ENCODE peak calls at places on chromosomes 6 and 20, in six cellular contexts. One of them, this sample, is unnamed.

GRCh38 chr20:35561268-35561667 is 19.4 kb downstream of the ERGIC3 start:
- DNase-seq in Daoy: peak
- DNase-seq in Ammon's horn: peak
- DNase-seq in anterior cingulate cortex: no peak
- DNase-seq in NCI-H1417: peak
- DNase-seq in iPS-NIHi11: peak
- DNase-seq in this sample: peak

GRCh38 chr6:13120483-13121482 is 207.6 kb downstream of the TBC1D7 start:
- DNase-seq in Daoy: no peak
- DNase-seq in Ammon's horn: no peak
- DNase-seq in anterior cingulate cortex: no peak
- DNase-seq in NCI-H1417: no peak
- DNase-seq in iPS-NIHi11: peak
- DNase-seq in this sample: no peak

GRCh38 chr6:95581073-95581472 is 3.7 kb downstream of the MANEA start:
- DNase-seq in Daoy: no peak
- DNase-seq in Ammon's horn: no peak
- DNase-seq in anterior cingulate cortex: no peak
- DNase-seq in NCI-H1417: no peak
- DNase-seq in iPS-NIHi11: no peak
- DNase-seq in this sample: no peak

GRCh38 chr20:23151885-23152284 is 65.8 kb upstream of the CD93 start:
- DNase-seq in Daoy: no peak
- DNase-seq in Ammon's horn: no peak
- DNase-seq in anterior cingulate cortex: no peak
- DNase-seq in NCI-H1417: no peak
- DNase-seq in iPS-NIHi11: no peak
- DNase-seq in this sample: peak

GRCh38 chr20:1105599-1106194 is 12.7 kb upstream of the PSMF1 start:
- DNase-seq in Daoy: no peak
- DNase-seq in Ammon's horn: no peak
- DNase-seq in anterior cingulate cortex: no peak
- DNase-seq in NCI-H1417: no peak
- DNase-seq in iPS-NIHi11: no peak
- DNase-seq in this sample: no peak

GRCh38 chr6:43070028-43070632 is 6.0 kb upstream of the PTK7 start:
- DNase-seq in Daoy: peak
- DNase-seq in Ammon's horn: no peak
- DNase-seq in anterior cingulate cortex: no peak
- DNase-seq in NCI-H1417: peak
- DNase-seq in iPS-NIHi11: peak
- DNase-seq in this sample: peak

GRCh38 chr6:29926795-29927427 is 15.4 kb upstream of the HLA-A start:
- DNase-seq in Daoy: peak
- DNase-seq in Ammon's horn: peak
- DNase-seq in anterior cingulate cortex: no peak
- DNase-seq in NCI-H1417: no peak
- DNase-seq in iPS-NIHi11: peak
- DNase-seq in this sample: peak

GRCh38 chr6:85594197-85594930 is 706 bp upstream of the SNX14 start:
- DNase-seq in Daoy: no peak
- DNase-seq in Ammon's horn: no peak
- DNase-seq in anterior cingulate cortex: no peak
- DNase-seq in NCI-H1417: no peak
- DNase-seq in iPS-NIHi11: no peak
- DNase-seq in this sample: peak

GRCh38 chr6:153024401-153025017 is 22.0 kb upstream of the MTRF1L start:
- DNase-seq in Daoy: peak
- DNase-seq in Ammon's horn: peak
- DNase-seq in anterior cingulate cortex: no peak
- DNase-seq in NCI-H1417: peak
- DNase-seq in iPS-NIHi11: peak
- DNase-seq in this sample: peak

GRCh38 chr6:149065658-149066556 is 251.6 kb upstream of the TAB2 start:
- DNase-seq in Daoy: no peak
- DNase-seq in Ammon's horn: peak
- DNase-seq in anterior cingulate cortex: no peak
- DNase-seq in NCI-H1417: no peak
- DNase-seq in iPS-NIHi11: no peak
- DNase-seq in this sample: peak

GRCh38 chr20:16530201-16530681 is 43.0 kb downstream of the KIF16B start:
- DNase-seq in Daoy: peak
- DNase-seq in Ammon's horn: no peak
- DNase-seq in anterior cingulate cortex: no peak
- DNase-seq in NCI-H1417: no peak
- DNase-seq in iPS-NIHi11: no peak
- DNase-seq in this sample: peak

GRCh38 chr6:4093288-4093687 is 14.4 kb upstream of the FAM217A start:
- DNase-seq in Daoy: no peak
- DNase-seq in Ammon's horn: no peak
- DNase-seq in anterior cingulate cortex: no peak
- DNase-seq in NCI-H1417: peak
- DNase-seq in iPS-NIHi11: no peak
- DNase-seq in this sample: no peak

GRCh38 chr6:157610451-157610999 is 212.5 kb upstream of the SNX9 start:
- DNase-seq in Daoy: no peak
- DNase-seq in Ammon's horn: peak
- DNase-seq in anterior cingulate cortex: no peak
- DNase-seq in NCI-H1417: no peak
- DNase-seq in iPS-NIHi11: no peak
- DNase-seq in this sample: no peak

GRCh38 chr20:4810446-4811019 is 88.8 kb downstream of the PRND start:
- DNase-seq in Daoy: no peak
- DNase-seq in Ammon's horn: no peak
- DNase-seq in anterior cingulate cortex: no peak
- DNase-seq in NCI-H1417: no peak
- DNase-seq in iPS-NIHi11: no peak
- DNase-seq in this sample: no peak

GRCh38 chr20:14453259-14453658 is 115.8 kb upstream of the FLRT3 start:
- DNase-seq in Daoy: no peak
- DNase-seq in Ammon's horn: no peak
- DNase-seq in anterior cingulate cortex: no peak
- DNase-seq in NCI-H1417: no peak
- DNase-seq in iPS-NIHi11: no peak
- DNase-seq in this sample: no peak

GRCh38 chr6:56933650-56934049 is 21.3 kb upstream of the BEND6 start:
- DNase-seq in Daoy: no peak
- DNase-seq in Ammon's horn: no peak
- DNase-seq in anterior cingulate cortex: no peak
- DNase-seq in NCI-H1417: no peak
- DNase-seq in iPS-NIHi11: no peak
- DNase-seq in this sample: no peak

GRCh38 chr20:3067139-3068009 is 4.0 kb upstream of the OXT start:
- DNase-seq in Daoy: no peak
- DNase-seq in Ammon's horn: no peak
- DNase-seq in anterior cingulate cortex: no peak
- DNase-seq in NCI-H1417: no peak
- DNase-seq in iPS-NIHi11: no peak
- DNase-seq in this sample: peak

GRCh38 chr6:75612434-75612833 is 10.8 kb downstream of the SENP6 start:
- DNase-seq in Daoy: no peak
- DNase-seq in Ammon's horn: no peak
- DNase-seq in anterior cingulate cortex: no peak
- DNase-seq in NCI-H1417: no peak
- DNase-seq in iPS-NIHi11: no peak
- DNase-seq in this sample: no peak

GRCh38 chr20:33259371-33259770 is 23.6 kb downstream of the BPIFA1 start:
- DNase-seq in Daoy: no peak
- DNase-seq in Ammon's horn: no peak
- DNase-seq in anterior cingulate cortex: no peak
- DNase-seq in NCI-H1417: no peak
- DNase-seq in iPS-NIHi11: no peak
- DNase-seq in this sample: no peak

GRCh38 chr6:116229287-116229913 is 24.5 kb downstream of the TSPYL4 start:
- DNase-seq in Daoy: peak
- DNase-seq in Ammon's horn: peak
- DNase-seq in anterior cingulate cortex: peak
- DNase-seq in NCI-H1417: no peak
- DNase-seq in iPS-NIHi11: peak
- DNase-seq in this sample: peak

GRCh38 chr6:7848229-7848628 is 62.4 kb downstream of the TXNDC5 start:
- DNase-seq in Daoy: no peak
- DNase-seq in Ammon's horn: no peak
- DNase-seq in anterior cingulate cortex: no peak
- DNase-seq in NCI-H1417: no peak
- DNase-seq in iPS-NIHi11: no peak
- DNase-seq in this sample: no peak

GRCh38 chr6:3540253-3540820 is 83.5 kb upstream of the SLC22A23 start:
- DNase-seq in Daoy: no peak
- DNase-seq in Ammon's horn: no peak
- DNase-seq in anterior cingulate cortex: no peak
- DNase-seq in NCI-H1417: no peak
- DNase-seq in iPS-NIHi11: no peak
- DNase-seq in this sample: no peak

GRCh38 chr20:4607287-4607713 is 114.4 kb upstream of the PRND start:
- DNase-seq in Daoy: peak
- DNase-seq in Ammon's horn: peak
- DNase-seq in anterior cingulate cortex: no peak
- DNase-seq in NCI-H1417: peak
- DNase-seq in iPS-NIHi11: peak
- DNase-seq in this sample: peak

GRCh38 chr6:102848796-102849195 is 1455.3 kb downstream of the GRIK2 start:
- DNase-seq in Daoy: no peak
- DNase-seq in Ammon's horn: no peak
- DNase-seq in anterior cingulate cortex: no peak
- DNase-seq in NCI-H1417: no peak
- DNase-seq in iPS-NIHi11: no peak
- DNase-seq in this sample: no peak

GRCh38 chr6:157033428-157034140 is 256.4 kb downstream of the ARID1B start:
- DNase-seq in Daoy: no peak
- DNase-seq in Ammon's horn: no peak
- DNase-seq in anterior cingulate cortex: no peak
- DNase-seq in NCI-H1417: no peak
- DNase-seq in iPS-NIHi11: no peak
- DNase-seq in this sample: peak

GRCh38 chr20:34843421-34843820 is 18.0 kb upstream of the NCOA6 start:
- DNase-seq in Daoy: no peak
- DNase-seq in Ammon's horn: no peak
- DNase-seq in anterior cingulate cortex: no peak
- DNase-seq in NCI-H1417: no peak
- DNase-seq in iPS-NIHi11: no peak
- DNase-seq in this sample: no peak

GRCh38 chr20:64220891-64221527 is 34.5 kb upstream of the PCMTD2 start:
- DNase-seq in Daoy: no peak
- DNase-seq in Ammon's horn: no peak
- DNase-seq in anterior cingulate cortex: no peak
- DNase-seq in NCI-H1417: peak
- DNase-seq in iPS-NIHi11: no peak
- DNase-seq in this sample: no peak

GRCh38 chr6:63904844-63905243 is 269.2 kb downstream of the PHF3 start:
- DNase-seq in Daoy: peak
- DNase-seq in Ammon's horn: no peak
- DNase-seq in anterior cingulate cortex: no peak
- DNase-seq in NCI-H1417: no peak
- DNase-seq in iPS-NIHi11: no peak
- DNase-seq in this sample: peak

GRCh38 chr20:62020935-62021701 is 44.6 kb downstream of the TAF4 start:
- DNase-seq in Daoy: no peak
- DNase-seq in Ammon's horn: peak
- DNase-seq in anterior cingulate cortex: no peak
- DNase-seq in NCI-H1417: no peak
- DNase-seq in iPS-NIHi11: no peak
- DNase-seq in this sample: no peak

GRCh38 chr6:37285861-37286311 is 27.9 kb upstream of the TMEM217 start:
- DNase-seq in Daoy: no peak
- DNase-seq in Ammon's horn: no peak
- DNase-seq in anterior cingulate cortex: no peak
- DNase-seq in NCI-H1417: no peak
- DNase-seq in iPS-NIHi11: no peak
- DNase-seq in this sample: peak

This sample was measured in M059J.